ENCODE peak calls at places on chromosomes 7 and 10, in ten cellular contexts. One of them, this sample, is unnamed.

GRCh38 chr10:13690281-13690825 is 103.6 kb downstream of the PRPF18 start:
- DNase-seq in choroid plexus epithelial cell: peak
- DNase-seq in AG10803: no peak
- DNase-seq in BJ: no peak
- DNase-seq in HCT116: no peak
- DNase-seq in endothelial cell of umbilical vein: no peak
- DNase-seq in uterus: no peak
- DNase-seq in Peyer's patch: no peak
- DNase-seq in PC-9: peak
- DNase-seq in GM23338: peak
- DNase-seq in this sample: no peak

GRCh38 chr7:76507723-76508406 is 2.5 kb upstream of the UPK3B start:
- DNase-seq in choroid plexus epithelial cell: peak
- DNase-seq in AG10803: peak
- DNase-seq in BJ: no peak
- DNase-seq in HCT116: no peak
- DNase-seq in endothelial cell of umbilical vein: peak
- DNase-seq in uterus: no peak
- DNase-seq in Peyer's patch: no peak
- DNase-seq in PC-9: no peak
- DNase-seq in GM23338: peak
- DNase-seq in this sample: peak

GRCh38 chr10:89946106-89946505 is 244.7 kb downstream of the KIF20B start:
- DNase-seq in choroid plexus epithelial cell: peak
- DNase-seq in AG10803: no peak
- DNase-seq in BJ: no peak
- DNase-seq in HCT116: no peak
- DNase-seq in endothelial cell of umbilical vein: peak
- DNase-seq in uterus: no peak
- DNase-seq in Peyer's patch: no peak
- DNase-seq in PC-9: no peak
- DNase-seq in GM23338: no peak
- DNase-seq in this sample: peak

GRCh38 chr7:63067897-63068585 is 930.6 kb upstream of the ZNF722 start:
- DNase-seq in choroid plexus epithelial cell: no peak
- DNase-seq in AG10803: no peak
- DNase-seq in BJ: no peak
- DNase-seq in HCT116: no peak
- DNase-seq in endothelial cell of umbilical vein: no peak
- DNase-seq in uterus: no peak
- DNase-seq in Peyer's patch: no peak
- DNase-seq in PC-9: no peak
- DNase-seq in GM23338: no peak
- DNase-seq in this sample: no peak

GRCh38 chr7:4026941-4027340 is 655.2 kb upstream of the FOXK1 start:
- DNase-seq in choroid plexus epithelial cell: no peak
- DNase-seq in AG10803: no peak
- DNase-seq in BJ: no peak
- DNase-seq in HCT116: no peak
- DNase-seq in endothelial cell of umbilical vein: no peak
- DNase-seq in uterus: no peak
- DNase-seq in Peyer's patch: no peak
- DNase-seq in PC-9: no peak
- DNase-seq in GM23338: no peak
- DNase-seq in this sample: no peak

GRCh38 chr7:142795339-142795863 is 24.6 kb downstream of the PRSS2 start:
- DNase-seq in choroid plexus epithelial cell: no peak
- DNase-seq in AG10803: no peak
- DNase-seq in BJ: no peak
- DNase-seq in HCT116: no peak
- DNase-seq in endothelial cell of umbilical vein: no peak
- DNase-seq in uterus: no peak
- DNase-seq in Peyer's patch: peak
- DNase-seq in PC-9: peak
- DNase-seq in GM23338: peak
- DNase-seq in this sample: no peak

GRCh38 chr10:72658696-72659400 is 33.0 kb upstream of the MICU1 start:
- DNase-seq in choroid plexus epithelial cell: no peak
- DNase-seq in AG10803: no peak
- DNase-seq in BJ: no peak
- DNase-seq in HCT116: no peak
- DNase-seq in endothelial cell of umbilical vein: no peak
- DNase-seq in uterus: no peak
- DNase-seq in Peyer's patch: no peak
- DNase-seq in PC-9: no peak
- DNase-seq in GM23338: no peak
- DNase-seq in this sample: no peak

GRCh38 chr7:151537818-151538561 is 18.3 kb upstream of the RHEB start:
- DNase-seq in choroid plexus epithelial cell: peak
- DNase-seq in AG10803: peak
- DNase-seq in BJ: no peak
- DNase-seq in HCT116: no peak
- DNase-seq in endothelial cell of umbilical vein: no peak
- DNase-seq in uterus: peak
- DNase-seq in Peyer's patch: no peak
- DNase-seq in PC-9: no peak
- DNase-seq in GM23338: no peak
- DNase-seq in this sample: peak

GRCh38 chr10:112904000-112904399 is 46.0 kb upstream of the TCF7L2 start:
- DNase-seq in choroid plexus epithelial cell: peak
- DNase-seq in AG10803: no peak
- DNase-seq in BJ: no peak
- DNase-seq in HCT116: peak
- DNase-seq in endothelial cell of umbilical vein: peak
- DNase-seq in uterus: no peak
- DNase-seq in Peyer's patch: no peak
- DNase-seq in PC-9: no peak
- DNase-seq in GM23338: no peak
- DNase-seq in this sample: peak

GRCh38 chr10:23367896-23368685 is 23.5 kb upstream of the C10orf67 start:
- DNase-seq in choroid plexus epithelial cell: no peak
- DNase-seq in AG10803: no peak
- DNase-seq in BJ: no peak
- DNase-seq in HCT116: no peak
- DNase-seq in endothelial cell of umbilical vein: no peak
- DNase-seq in uterus: no peak
- DNase-seq in Peyer's patch: no peak
- DNase-seq in PC-9: no peak
- DNase-seq in GM23338: no peak
- DNase-seq in this sample: no peak

GRCh38 chr10:126169899-126170298 is 218.4 kb downstream of the ADAM12 start:
- DNase-seq in choroid plexus epithelial cell: no peak
- DNase-seq in AG10803: no peak
- DNase-seq in BJ: no peak
- DNase-seq in HCT116: no peak
- DNase-seq in endothelial cell of umbilical vein: no peak
- DNase-seq in uterus: no peak
- DNase-seq in Peyer's patch: no peak
- DNase-seq in PC-9: no peak
- DNase-seq in GM23338: no peak
- DNase-seq in this sample: no peak

GRCh38 chr10:126170367-126170766 is 217.9 kb downstream of the ADAM12 start:
- DNase-seq in choroid plexus epithelial cell: no peak
- DNase-seq in AG10803: no peak
- DNase-seq in BJ: no peak
- DNase-seq in HCT116: no peak
- DNase-seq in endothelial cell of umbilical vein: no peak
- DNase-seq in uterus: no peak
- DNase-seq in Peyer's patch: no peak
- DNase-seq in PC-9: no peak
- DNase-seq in GM23338: no peak
- DNase-seq in this sample: no peak

GRCh38 chr10:126175586-126176258 is 212.6 kb downstream of the ADAM12 start:
- DNase-seq in choroid plexus epithelial cell: peak
- DNase-seq in AG10803: no peak
- DNase-seq in BJ: no peak
- DNase-seq in HCT116: no peak
- DNase-seq in endothelial cell of umbilical vein: no peak
- DNase-seq in uterus: no peak
- DNase-seq in Peyer's patch: no peak
- DNase-seq in PC-9: no peak
- DNase-seq in GM23338: no peak
- DNase-seq in this sample: no peak

GRCh38 chr10:126166797-126167196 is 221.5 kb downstream of the ADAM12 start:
- DNase-seq in choroid plexus epithelial cell: no peak
- DNase-seq in AG10803: no peak
- DNase-seq in BJ: no peak
- DNase-seq in HCT116: no peak
- DNase-seq in endothelial cell of umbilical vein: no peak
- DNase-seq in uterus: no peak
- DNase-seq in Peyer's patch: no peak
- DNase-seq in PC-9: no peak
- DNase-seq in GM23338: no peak
- DNase-seq in this sample: no peak

DNA sequence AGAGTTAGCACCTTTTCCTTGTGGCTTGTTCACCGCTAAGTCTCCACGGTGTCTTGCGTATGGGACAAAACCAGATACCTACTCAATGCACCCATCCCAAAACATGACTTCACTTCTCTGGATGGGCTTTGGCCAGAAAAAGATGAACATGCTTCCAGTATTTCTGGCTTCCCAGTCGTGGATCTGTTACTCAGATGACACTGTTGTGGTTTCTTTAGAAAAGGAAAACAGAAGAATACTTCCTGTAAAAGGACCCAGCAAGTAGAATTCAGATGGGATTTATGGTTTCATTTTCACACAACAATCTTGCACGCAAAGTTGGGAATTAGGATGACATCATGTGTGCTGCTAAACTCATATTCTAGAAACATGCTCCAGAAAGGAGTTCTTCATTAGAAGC is 216.7 kb downstream of the ADAM12 start:
- DNase-seq in choroid plexus epithelial cell: peak
- DNase-seq in AG10803: peak
- DNase-seq in BJ: peak
- DNase-seq in HCT116: no peak
- DNase-seq in endothelial cell of umbilical vein: no peak
- DNase-seq in uterus: no peak
- DNase-seq in Peyer's patch: no peak
- DNase-seq in PC-9: no peak
- DNase-seq in GM23338: no peak
- DNase-seq in this sample: peak
- H3K4me3 ChIP-seq in choroid plexus epithelial cell: peak
- H3K4me3 ChIP-seq in AG10803: peak
- H3K4me3 ChIP-seq in BJ: peak
- H3K4me3 ChIP-seq in HCT116: no peak
- H3K4me3 ChIP-seq in endothelial cell of umbilical vein: no peak
- H3K4me3 ChIP-seq in uterus: no peak
- H3K4me3 ChIP-seq in Peyer's patch: no peak
- H3K4me3 ChIP-seq in PC-9: no peak
- H3K4me3 ChIP-seq in GM23338: no peak
- H3K4me3 ChIP-seq in this sample: peak

DNA sequence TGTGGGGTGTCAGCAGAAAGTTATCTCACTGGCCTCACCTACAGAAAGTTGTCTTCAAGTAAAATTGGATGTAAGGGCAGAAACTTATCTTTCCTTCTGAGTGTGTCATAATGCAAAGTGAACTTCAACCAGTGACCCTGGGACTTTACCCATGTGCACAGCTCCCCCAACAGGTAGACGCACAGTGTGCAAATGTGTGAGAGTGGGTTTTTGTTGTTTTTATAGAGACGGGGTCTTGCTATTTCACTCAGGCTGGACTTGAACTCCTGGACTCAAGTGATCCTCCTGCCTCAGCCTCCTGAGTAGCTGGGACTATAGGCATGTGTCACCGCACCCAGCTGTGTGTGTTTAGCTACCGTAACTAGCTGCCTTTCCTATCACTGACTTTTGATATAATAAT is 6.4 kb upstream of the KAZALD1 start:
- DNase-seq in choroid plexus epithelial cell: no peak
- DNase-seq in AG10803: no peak
- DNase-seq in BJ: no peak
- DNase-seq in HCT116: no peak
- DNase-seq in endothelial cell of umbilical vein: no peak
- DNase-seq in uterus: no peak
- DNase-seq in Peyer's patch: no peak
- DNase-seq in PC-9: no peak
- DNase-seq in GM23338: no peak
- DNase-seq in this sample: no peak
- TF ChIP-seq CTCF in choroid plexus epithelial cell: peak
- TF ChIP-seq CTCF in AG10803: no peak
- TF ChIP-seq CTCF in BJ: no peak
- TF ChIP-seq CTCF in HCT116: peak
- TF ChIP-seq CTCF in endothelial cell of umbilical vein: no peak
- TF ChIP-seq CTCF in uterus: no peak
- TF ChIP-seq CTCF in Peyer's patch: no peak
- TF ChIP-seq CTCF in PC-9: no peak
- TF ChIP-seq CTCF in GM23338: peak
- TF ChIP-seq CTCF in this sample: no peak

GRCh38 chr7:11636274-11636673 is 195.7 kb downstream of the THSD7A start:
- DNase-seq in choroid plexus epithelial cell: no peak
- DNase-seq in AG10803: no peak
- DNase-seq in BJ: no peak
- DNase-seq in HCT116: no peak
- DNase-seq in endothelial cell of umbilical vein: no peak
- DNase-seq in uterus: no peak
- DNase-seq in Peyer's patch: no peak
- DNase-seq in PC-9: no peak
- DNase-seq in GM23338: peak
- DNase-seq in this sample: no peak
- H3K4me3 ChIP-seq in choroid plexus epithelial cell: no peak
- H3K4me3 ChIP-seq in AG10803: no peak
- H3K4me3 ChIP-seq in BJ: no peak
- H3K4me3 ChIP-seq in HCT116: no peak
- H3K4me3 ChIP-seq in endothelial cell of umbilical vein: no peak
- H3K4me3 ChIP-seq in uterus: no peak
- H3K4me3 ChIP-seq in Peyer's patch: no peak
- H3K4me3 ChIP-seq in PC-9: no peak
- H3K4me3 ChIP-seq in GM23338: no peak
- H3K4me3 ChIP-seq in this sample: no peak

GRCh38 chr7:95198891-95199290 is 125.4 kb downstream of the PON1 start:
- DNase-seq in choroid plexus epithelial cell: no peak
- DNase-seq in AG10803: no peak
- DNase-seq in BJ: no peak
- DNase-seq in HCT116: no peak
- DNase-seq in endothelial cell of umbilical vein: no peak
- DNase-seq in uterus: no peak
- DNase-seq in Peyer's patch: no peak
- DNase-seq in PC-9: no peak
- DNase-seq in GM23338: no peak
- DNase-seq in this sample: no peak

GRCh38 chr7:95204618-95205017 is 119.7 kb downstream of the PON1 start:
- DNase-seq in choroid plexus epithelial cell: no peak
- DNase-seq in AG10803: no peak
- DNase-seq in BJ: no peak
- DNase-seq in HCT116: no peak
- DNase-seq in endothelial cell of umbilical vein: no peak
- DNase-seq in uterus: no peak
- DNase-seq in Peyer's patch: no peak
- DNase-seq in PC-9: no peak
- DNase-seq in GM23338: no peak
- DNase-seq in this sample: no peak

GRCh38 chr7:95201718-95202117 is 122.6 kb downstream of the PON1 start:
- DNase-seq in choroid plexus epithelial cell: no peak
- DNase-seq in AG10803: no peak
- DNase-seq in BJ: no peak
- DNase-seq in HCT116: no peak
- DNase-seq in endothelial cell of umbilical vein: no peak
- DNase-seq in uterus: no peak
- DNase-seq in Peyer's patch: no peak
- DNase-seq in PC-9: no peak
- DNase-seq in GM23338: no peak
- DNase-seq in this sample: no peak

GRCh38 chr7:95205821-95206220 is 118.5 kb downstream of the PON1 start:
- DNase-seq in choroid plexus epithelial cell: peak
- DNase-seq in AG10803: peak
- DNase-seq in BJ: no peak
- DNase-seq in HCT116: peak
- DNase-seq in endothelial cell of umbilical vein: no peak
- DNase-seq in uterus: no peak
- DNase-seq in Peyer's patch: no peak
- DNase-seq in PC-9: no peak
- DNase-seq in GM23338: no peak
- DNase-seq in this sample: peak

GRCh38 chr7:95199779-95200558 is 124.4 kb downstream of the PON1 start:
- DNase-seq in choroid plexus epithelial cell: peak
- DNase-seq in AG10803: peak
- DNase-seq in BJ: no peak
- DNase-seq in HCT116: peak
- DNase-seq in endothelial cell of umbilical vein: peak
- DNase-seq in uterus: peak
- DNase-seq in Peyer's patch: no peak
- DNase-seq in PC-9: peak
- DNase-seq in GM23338: peak
- DNase-seq in this sample: peak
- TF ChIP-seq CTCF in choroid plexus epithelial cell: peak
- TF ChIP-seq CTCF in AG10803: peak
- TF ChIP-seq CTCF in BJ: peak
- TF ChIP-seq CTCF in HCT116: peak
- TF ChIP-seq CTCF in endothelial cell of umbilical vein: peak
- TF ChIP-seq CTCF in uterus: peak
- TF ChIP-seq CTCF in Peyer's patch: no peak
- TF ChIP-seq CTCF in PC-9: peak
- TF ChIP-seq CTCF in GM23338: peak
- TF ChIP-seq CTCF in this sample: peak